ENCODE peak calls at places on chromosomes 16 and 17, in ten cellular contexts. O, I, F, A, S, K, T, Q, C and X are unnamed samples.

GRCh38 chr16:69107311-69107962 is 2.0 kb downstream of the HAS3 start:
- DNase-seq in Q (no peak), O (no peak), A (no peak), K (peak), F (no peak), I (no peak), C (no peak), S (no peak), T (no peak), X (no peak)

GRCh38 chr17:10120749-10121148 is 77.7 kb downstream of the GAS7 start:
- DNase-seq in A (no peak), O (no peak), C (no peak), I (no peak), S (no peak), F (no peak), K (no peak), T (no peak), Q (no peak), X (peak)

GRCh38 chr17:39527220-39527813 is 66.0 kb downstream of the CDK12 start:
- DNase-seq in O (no peak), A (no peak), I (no peak), C (no peak), Q (no peak), S (no peak), F (peak), T (no peak), K (no peak), X (no peak)

GRCh38 chr17:82110298-82110697 is 12.3 kb upstream of the FASN start:
- DNase-seq in F (no peak), Q (no peak), O (peak), C (no peak), A (no peak), T (no peak), K (no peak), S (no peak), I (no peak), X (no peak)

GRCh38 chr16:22924492-22924891 is 110.5 kb downstream of the HS3ST2 start:
- DNase-seq in A (no peak), O (no peak), Q (no peak), T (no peak), F (no peak), K (no peak), I (no peak), S (no peak), C (no peak), X (no peak)

GRCh38 chr17:45316271-45317112 is at the start of gene MAP3K14:
- DNase-seq in S (peak), K (peak), F (peak), I (peak), T (no peak), O (peak), A (no peak), Q (peak), C (no peak), X (peak)

GRCh38 chr16:89043636-89044393 is 49.8 kb upstream of the ACSF3 start:
- DNase-seq in C (no peak), A (no peak), S (no peak), O (no peak), Q (no peak), F (no peak), K (no peak), I (no peak), T (no peak), X (no peak)

GRCh38 chr17:74392848-74393247 is 25.5 kb downstream of the GPR142 start:
- DNase-seq in F (no peak), T (no peak), A (no peak), S (no peak), O (no peak), C (no peak), I (no peak), Q (no peak), K (no peak), X (no peak)

GRCh38 chr16:66603537-66604375 is 748 bp upstream of the CMTM3 start:
- DNase-seq in T (no peak), I (peak), C (no peak), A (peak), Q (peak), F (peak), S (peak), K (peak), O (peak), X (peak)

GRCh38 chr17:20206068-20206467 is 196.9 kb downstream of the SPECC1 start:
- DNase-seq in C (no peak), T (no peak), A (no peak), I (no peak), S (no peak), F (peak), Q (peak), K (no peak), O (no peak), X (no peak)

GRCh38 chr17:978110-979093 is 1.2 kb downstream of the NXN start:
- DNase-seq in K (peak), T (no peak), C (no peak), O (no peak), S (no peak), F (peak), A (no peak), I (no peak), Q (no peak), X (no peak)

GRCh38 chr16:60641067-60641466 is 1395.2 kb downstream of the CDH8 start:
- DNase-seq in I (no peak), C (no peak), F (no peak), A (no peak), T (no peak), Q (no peak), S (no peak), O (no peak), K (no peak), X (no peak)

GRCh38 chr17:32491371-32492280 is 4.8 kb downstream of the CDK5R1 start:
- DNase-seq in T (no peak), I (no peak), K (no peak), Q (no peak), F (peak), S (no peak), A (no peak), C (no peak), O (no peak), X (no peak)

GRCh38 chr16:17416461-17417221 is 54.1 kb downstream of the XYLT1 start:
- DNase-seq in O (no peak), A (peak), F (peak), Q (peak), S (no peak), K (peak), I (peak), T (no peak), C (peak), X (no peak)

GRCh38 chr16:53152321-53152720 is 97.5 kb downstream of the CHD9 start:
- DNase-seq in A (no peak), F (no peak), T (no peak), O (no peak), Q (no peak), I (no peak), C (no peak), K (no peak), S (no peak), X (no peak)

GRCh38 chr16:46709464-46709863 is 20.0 kb downstream of the ORC6 start:
- DNase-seq in Q (no peak), I (no peak), S (no peak), A (no peak), F (no peak), C (no peak), K (no peak), T (no peak), O (no peak), X (no peak)

GRCh38 chr16:70754874-70755600 is 45.9 kb downstream of the VAC14 start:
- DNase-seq in K (no peak), O (no peak), S (no peak), A (no peak), F (no peak), T (no peak), I (peak), C (no peak), Q (no peak), X (no peak)

GRCh38 chr17:57537524-57538410 is 207.3 kb downstream of the CCDC182 start:
- DNase-seq in Q (no peak), O (no peak), F (no peak), K (no peak), A (no peak), T (no peak), S (no peak), C (no peak), I (peak), X (no peak)

GRCh38 chr17:78131172-78132085 is 858 bp downstream of the TMC8 start:
- DNase-seq in A (no peak), F (peak), I (peak), Q (peak), K (no peak), O (no peak), C (no peak), S (no peak), T (no peak), X (peak)